ENCODE peak calls at places on chromosomes 1 and 21, in seven cellular contexts. A is upper lobe of right lung; F is Calu3; L is HuH-7.5; J is NCI-H2081 treated with DMSO at 0.1 percent for 48 hours; Z is CD8-positive, alpha-beta T cell; Y is GM12865. N is an unnamed sample.

GRCh38 chr1:38330799-38331198 is 284.2 kb upstream of the POU3F1 start:
- DNase-seq in F (no peak), J (no peak), A (no peak), L (no peak), Z (no peak), Y (no peak), N (no peak)

GRCh38 chr1:226223786-226224244 is 351 bp downstream of the MIXL1 start:
- DNase-seq in A (peak), J (no peak), L (peak), F (peak), Y (peak), Z (no peak), N (peak)

GRCh38 chr1:40712997-40713396 is 21.5 kb downstream of the NFYC start:
- DNase-seq in J (no peak), L (no peak), F (no peak), Y (peak), Z (no peak), A (no peak), N (no peak)

GRCh38 chr1:232334811-232335210 is 295.1 kb downstream of the SIPA1L2 start:
- DNase-seq in Y (no peak), L (no peak), J (no peak), Z (no peak), F (no peak), A (no peak), N (no peak)

GRCh38 chr1:60564856-60565445 is 491.4 kb upstream of the C1orf87 start:
- DNase-seq in Y (no peak), Z (no peak), L (no peak), F (no peak), J (no peak), A (no peak), N (no peak)

GRCh38 chr1:115251856-115252255 is 86.2 kb downstream of the NGF start:
- DNase-seq in Z (no peak), Y (no peak), A (no peak), J (no peak), F (no peak), L (no peak), N (no peak)

GRCh38 chr1:89042491-89042890 is 19.8 kb upstream of the GBP3 start:
- DNase-seq in J (no peak), Z (no peak), F (no peak), Y (no peak), A (no peak), L (no peak), N (no peak)

GRCh38 chr1:228898582-228898992 is 163.3 kb downstream of the RHOU start:
- DNase-seq in Z (no peak), A (no peak), Y (peak), F (no peak), J (no peak), L (no peak), N (no peak)

GRCh38 chr1:65674522-65674921 is 118.2 kb upstream of the PDE4B start:
- DNase-seq in J (no peak), L (no peak), F (no peak), A (no peak), Z (no peak), Y (no peak), N (no peak)

GRCh38 chr1:223358826-223359225 is 5.2 kb downstream of the SUSD4 start:
- DNase-seq in J (no peak), Z (no peak), L (no peak), A (no peak), Y (no peak), F (peak), N (no peak)

GRCh38 chr1:90783181-90783580 is 66.1 kb upstream of the BARHL2 start:
- DNase-seq in F (no peak), L (no peak), A (no peak), J (no peak), Y (no peak), Z (no peak), N (no peak)

GRCh38 chr1:16386454-16387113 is 19.5 kb downstream of the SZRD1 start:
- DNase-seq in L (no peak), Y (peak), A (no peak), J (no peak), Z (no peak), F (peak), N (peak)

GRCh38 chr21:45142469-45142868 is 68.1 kb downstream of the ADARB1 start:
- DNase-seq in Y (no peak), F (no peak), L (no peak), A (peak), J (no peak), Z (no peak), N (no peak)

GRCh38 chr21:43900690-43901089 is 35.7 kb downstream of the AGPAT3 start:
- DNase-seq in F (no peak), A (no peak), Z (no peak), Y (no peak), L (no peak), J (no peak), N (no peak)

GRCh38 chr1:99559166-99559565 is 86.7 kb upstream of the PALMD start:
- DNase-seq in F (no peak), A (no peak), L (no peak), J (no peak), Y (no peak), Z (no peak), N (no peak)

GRCh38 chr1:14826172-14826636 is 227.7 kb downstream of the KAZN start:
- DNase-seq in Y (no peak), L (no peak), Z (no peak), F (no peak), J (no peak), A (no peak), N (no peak)

GRCh38 chr1:5911871-5912271 is 80.4 kb downstream of the NPHP4 start:
- DNase-seq in A (no peak), Y (no peak), J (no peak), Z (no peak), F (no peak), L (no peak), N (no peak)

GRCh38 chr1:47705517-47706130 is 267.8 kb downstream of the FOXD2 start:
- DNase-seq in Y (no peak), J (no peak), F (no peak), A (no peak), L (no peak), Z (no peak), N (no peak)

GRCh38 chr1:56073614-56074356 is 505.6 kb downstream of the PLPP3 start:
- DNase-seq in J (no peak), Y (no peak), F (no peak), Z (no peak), A (no peak), L (no peak), N (no peak)

GRCh38 chr1:209742409-209743144 is 13.3 kb upstream of the TRAF3IP3 start:
- DNase-seq in J (no peak), Z (no peak), L (no peak), A (no peak), Y (no peak), F (no peak), N (no peak)

GRCh38 chr1:172517545-172517944 is 15.4 kb upstream of the SUCO start:
- DNase-seq in Z (no peak), F (no peak), A (no peak), Y (no peak), J (no peak), L (no peak), N (no peak)

GRCh38 chr1:23177438-23178380 is 9.1 kb upstream of the LUZP1 start:
- DNase-seq in F (peak), L (peak), Y (peak), A (peak), J (no peak), Z (no peak), N (no peak)

GRCh38 chr1:172671591-172671990 is 12.7 kb downstream of the FASLG start:
- DNase-seq in F (no peak), Z (no peak), Y (no peak), L (no peak), J (no peak), A (no peak), N (no peak)

GRCh38 chr21:45906196-45906805 is 75.3 kb upstream of the COL6A1 start:
- DNase-seq in A (no peak), J (no peak), Y (no peak), F (no peak), Z (no peak), L (no peak), N (no peak)

GRCh38 chr1:156246762-156247459 is 945 bp downstream of the PAQR6 start:
- DNase-seq in L (no peak), Y (no peak), A (peak), F (peak), J (no peak), Z (no peak), N (no peak)

GRCh38 chr1:42164551-42165420 is at the start of gene GUCA2A:
- DNase-seq in Y (no peak), Z (no peak), J (no peak), A (peak), L (no peak), F (no peak), N (no peak)

GRCh38 chr1:179144621-179145020 is 62.8 kb downstream of the TOR3A start:
- DNase-seq in F (no peak), J (no peak), Z (no peak), A (no peak), L (no peak), Y (no peak), N (no peak)

GRCh38 chr1:48249868-48250267 is 27.4 kb downstream of the SLC5A9 start:
- DNase-seq in A (no peak), L (no peak), Y (no peak), F (peak), Z (no peak), J (no peak), N (no peak)

GRCh38 chr1:176670853-176671252 is 207.9 kb downstream of the PAPPA2 start:
- DNase-seq in F (no peak), Y (no peak), L (no peak), J (no peak), Z (no peak), A (no peak), N (no peak)

GRCh38 chr1:51792864-51793263 is 85.7 kb downstream of the NRDC start:
- DNase-seq in Z (no peak), J (no peak), L (no peak), F (no peak), Y (no peak), A (no peak), N (peak)

GRCh38 chr1:212060632-212061472 is 25.3 kb downstream of the DTL start:
- DNase-seq in J (no peak), Z (no peak), A (no peak), Y (no peak), L (no peak), F (no peak), N (no peak)

GRCh38 chr1:229024528-229025119 is 246.3 kb upstream of the RAB4A start:
- DNase-seq in A (no peak), Z (no peak), Y (no peak), L (no peak), J (no peak), F (peak), N (peak)

GRCh38 chr1:73604739-73605138 is 593.2 kb downstream of the LRRIQ3 start:
- DNase-seq in Z (no peak), A (no peak), F (no peak), L (no peak), Y (no peak), J (no peak), N (no peak)

GRCh38 chr1:67708606-67709005 is 23.6 kb downstream of the GADD45A start:
- DNase-seq in J (no peak), A (no peak), Y (no peak), F (peak), Z (no peak), L (no peak), N (no peak)

GRCh38 chr1:220123889-220124288 is 30.0 kb downstream of the IARS2 start:
- DNase-seq in Y (peak), Z (no peak), L (no peak), F (peak), A (no peak), J (no peak), N (peak)

GRCh38 chr1:155063550-155064108 is at the start of gene EFNA4:
- DNase-seq in A (peak), Y (peak), F (peak), L (peak), Z (peak), J (no peak), N (peak)

N was measured in A549.